ENCODE peak calls at places on chromosomes 16 and 17, in four cellular contexts. P, D, A and W are unnamed samples.

GRCh38 chr17:7045492-7046126 is 1.7 kb upstream of the SLC16A11 start:
- DNase-seq in P (peak), D (no peak), A (peak), W (peak)

GRCh38 chr16:2966803-2967184 is 2.4 kb upstream of the PAQR4 start:
- DNase-seq in P (no peak), D (no peak), A (no peak), W (no peak)

GRCh38 chr17:49979748-49980479 is 10.9 kb downstream of the DLX4 start:
- DNase-seq in P (no peak), D (no peak), A (no peak), W (no peak)

GRCh38 chr16:53052519-53053501 is at the start of gene CHD9NB:
- DNase-seq in P (peak), D (no peak), A (peak), W (no peak)

GRCh38 chr17:81794509-81794908 is 9.4 kb upstream of the GCGR start:
- DNase-seq in P (no peak), D (peak), A (no peak), W (no peak)

GRCh38 chr17:4263282-4264215 is at the start of gene ANKFY1:
- DNase-seq in P (peak), D (peak), A (peak), W (peak)

GRCh38 chr17:5942687-5943086 is 127.5 kb upstream of the WSCD1 start:
- DNase-seq in P (no peak), D (peak), A (no peak), W (no peak)

GRCh38 chr16:29230671-29231091 is 175.8 kb downstream of the NPIPB11 start:
- DNase-seq in P (no peak), D (no peak), A (no peak), W (no peak)

GRCh38 chr17:42989726-42990652 is 8.2 kb upstream of the RPL27 start:
- DNase-seq in P (peak), D (no peak), A (peak), W (no peak)

GRCh38 chr17:6497496-6498221 is 53.4 kb downstream of the PIMREG start:
- DNase-seq in P (no peak), D (no peak), A (no peak), W (no peak)

GRCh38 chr17:332023-332422 is 20.6 kb downstream of the RPH3AL start:
- DNase-seq in P (no peak), D (no peak), A (no peak), W (no peak)

GRCh38 chr17:335691-336090 is 16.9 kb downstream of the RPH3AL start:
- DNase-seq in P (no peak), D (no peak), A (no peak), W (no peak)

GRCh38 chr17:334974-335481 is 17.6 kb downstream of the RPH3AL start:
- DNase-seq in P (no peak), D (no peak), A (no peak), W (no peak)

GRCh38 chr17:332558-333322 is 19.9 kb downstream of the RPH3AL start:
- DNase-seq in P (no peak), D (no peak), A (no peak), W (no peak)

GRCh38 chr17:333626-334396 is 18.8 kb downstream of the RPH3AL start:
- DNase-seq in P (no peak), D (peak), A (no peak), W (no peak)
- TF ChIP-seq CHD4 in P (no peak), D (no peak), A (no peak), W (no peak)

DNA sequence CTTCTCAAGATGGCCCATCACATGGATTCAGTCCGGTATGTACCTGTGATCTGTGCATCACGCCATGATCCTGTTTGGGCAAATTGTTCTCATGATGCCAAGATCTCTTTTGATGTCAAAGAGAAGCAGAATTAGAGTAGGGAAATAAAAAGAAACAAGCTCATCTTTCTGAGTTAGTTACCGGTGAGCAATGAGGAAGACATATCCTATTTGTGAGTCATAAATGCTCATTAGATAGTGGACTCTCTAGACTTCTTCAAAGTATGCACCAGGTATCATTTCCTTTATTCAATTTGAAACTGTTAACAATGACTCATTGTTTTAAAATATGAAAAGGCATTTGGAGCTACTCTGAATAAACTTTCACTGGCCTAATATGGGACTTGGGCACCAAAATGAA is 8.0 kb upstream of the KRTAP4-12 start:
- DNase-seq in P (peak), D (no peak), A (peak), W (no peak)
- TF ChIP-seq CHD4 in P (no peak), D (no peak), A (no peak), W (no peak)

GRCh38 chr16:88064889-88065746 is 113.9 kb downstream of the BANP start:
- DNase-seq in P (no peak), D (no peak), A (no peak), W (no peak)
- TF ChIP-seq CHD4 in P (no peak), D (no peak), A (no peak), W (no peak)

GRCh38 chr16:86574646-86575045 is 3.7 kb upstream of the FOXL1 start:
- DNase-seq in P (no peak), D (no peak), A (no peak), W (no peak)

GRCh38 chr16:86575754-86576557 is 2.4 kb upstream of the FOXL1 start:
- DNase-seq in P (peak), D (peak), A (peak), W (no peak)

GRCh38 chr16:86573646-86574508 is 4.5 kb upstream of the FOXL1 start:
- DNase-seq in P (no peak), D (no peak), A (no peak), W (no peak)

GRCh38 chr16:86576591-86577313 is 1.6 kb upstream of the FOXL1 start:
- DNase-seq in P (no peak), D (peak), A (no peak), W (no peak)

GRCh38 chr16:86575095-86575685 is 3.2 kb upstream of the FOXL1 start:
- DNase-seq in P (no peak), D (no peak), A (no peak), W (no peak)
- TF ChIP-seq CHD4 in P (no peak), D (no peak), A (no peak), W (no peak)

GRCh38 chr17:19508327-19508867 is 25.3 kb upstream of the SLC47A1 start:
- DNase-seq in P (no peak), D (peak), A (no peak), W (no peak)

GRCh38 chr17:19510903-19511302 is 22.8 kb upstream of the SLC47A1 start:
- DNase-seq in P (no peak), D (no peak), A (no peak), W (no peak)

GRCh38 chr17:19513897-19514488 is 19.7 kb upstream of the SLC47A1 start:
- DNase-seq in P (peak), D (peak), A (peak), W (no peak)
- TF ChIP-seq CHD4 in P (no peak), D (no peak), A (no peak), W (no peak)